ENCODE peak calls at places on chromosomes 2 and 18, in ten cellular contexts. V is neural progenitor cell; F is IMR-90; M is thoracic aorta; C is PC-9; J is brain microvascular endothelial cell; P is astrocyte of the cerebellum; D is CD4-positive, alpha-beta memory T cell; T is BJ; Z is dorsolateral prefrontal cortex. X is an unnamed sample.

GRCh38 chr2:240401308-240401707 is 34.2 kb upstream of the GPC1 start:
- DNase-seq in M (no peak), D (no peak), J (no peak), V (no peak), T (no peak), Z (peak), F (no peak), C (no peak), P (no peak), X (no peak)

GRCh38 chr2:233419626-233420431 is 65.5 kb downstream of the DGKD start:
- DNase-seq in F (peak), D (peak), T (no peak), V (peak), Z (no peak), P (no peak), C (no peak), M (no peak), J (no peak), X (no peak)

GRCh38 chr18:11501352-11501751 is 108.0 kb upstream of the SLC35G4 start:
- DNase-seq in C (no peak), T (no peak), D (no peak), Z (no peak), V (no peak), M (no peak), F (peak), J (no peak), P (no peak), X (no peak)

GRCh38 chr2:146572598-146572997 is 1272.2 kb upstream of the ACVR2A start:
- DNase-seq in P (no peak), C (no peak), T (peak), V (no peak), F (peak), Z (no peak), M (no peak), J (no peak), D (no peak), X (no peak)

GRCh38 chr2:186592137-186592875 is 2.5 kb downstream of the ITGAV start:
- DNase-seq in M (no peak), F (peak), J (no peak), T (no peak), P (no peak), D (no peak), Z (no peak), C (no peak), V (no peak), X (peak)

GRCh38 chr2:46306320-46306719 is 9.1 kb downstream of the EPAS1 start:
- DNase-seq in Z (no peak), T (peak), M (no peak), D (no peak), J (no peak), P (no peak), C (peak), V (no peak), F (peak), X (no peak)

GRCh38 chr18:76981388-76981968 is 151.1 kb downstream of the MBP start:
- DNase-seq in V (no peak), F (peak), C (no peak), M (no peak), J (no peak), Z (no peak), P (no peak), D (no peak), T (no peak), X (no peak)

GRCh38 chr2:29632018-29632417 is 289.4 kb downstream of the ALK start:
- DNase-seq in M (no peak), V (no peak), J (peak), P (no peak), D (no peak), F (peak), C (no peak), T (no peak), Z (no peak), X (no peak)

GRCh38 chr2:147844691-147845607 is at the start of gene ACVR2A:
- DNase-seq in C (peak), P (no peak), V (peak), M (no peak), J (peak), T (no peak), F (peak), D (peak), Z (peak), X (peak)

GRCh38 chr2:74530239-74531161 is 767 bp downstream of the HTRA2 start:
- DNase-seq in V (peak), C (no peak), D (peak), Z (no peak), M (no peak), J (no peak), P (no peak), T (no peak), F (peak), X (peak)

GRCh38 chr2:157473585-157473984 is 29.7 kb upstream of the CYTIP start:
- DNase-seq in Z (no peak), V (no peak), J (no peak), D (no peak), T (no peak), M (no peak), P (no peak), C (no peak), F (no peak), X (no peak)

GRCh38 chr2:107430596-107431266 is 396.0 kb upstream of the RGPD4 start:
- DNase-seq in Z (no peak), J (peak), M (no peak), V (no peak), C (no peak), F (no peak), T (no peak), D (no peak), P (no peak), X (no peak)

GRCh38 chr2:143684731-143685364 is 555.6 kb downstream of the ARHGAP15 start:
- DNase-seq in V (no peak), J (no peak), M (no peak), P (no peak), Z (no peak), D (no peak), F (no peak), T (no peak), C (no peak), X (no peak)

GRCh38 chr2:70805987-70806386 is 14.4 kb downstream of the CLEC4F start:
- DNase-seq in F (no peak), P (no peak), D (no peak), J (no peak), V (no peak), M (no peak), T (no peak), C (no peak), Z (no peak), X (no peak)

GRCh38 chr2:79670198-79670597 is 157.3 kb downstream of the CTNNA2 start:
- DNase-seq in M (no peak), C (no peak), P (no peak), F (no peak), D (no peak), J (no peak), Z (no peak), T (no peak), V (peak), X (no peak)

GRCh38 chr18:76384861-76385680 is 110.0 kb downstream of the ZNF516 start:
- DNase-seq in D (no peak), P (no peak), Z (no peak), J (no peak), F (no peak), C (no peak), T (no peak), M (no peak), V (no peak), X (no peak)

GRCh38 chr2:201234167-201235139 is 25.9 kb upstream of the CASP8 start:
- DNase-seq in D (no peak), P (peak), J (no peak), M (no peak), Z (no peak), F (peak), T (no peak), V (no peak), C (peak), X (peak)
- H3K4me3 ChIP-seq in D (peak), P (no peak), J (no peak), M (peak), Z (peak), F (no peak), T (no peak), V (no peak), C (peak), X (no peak)

DNA sequence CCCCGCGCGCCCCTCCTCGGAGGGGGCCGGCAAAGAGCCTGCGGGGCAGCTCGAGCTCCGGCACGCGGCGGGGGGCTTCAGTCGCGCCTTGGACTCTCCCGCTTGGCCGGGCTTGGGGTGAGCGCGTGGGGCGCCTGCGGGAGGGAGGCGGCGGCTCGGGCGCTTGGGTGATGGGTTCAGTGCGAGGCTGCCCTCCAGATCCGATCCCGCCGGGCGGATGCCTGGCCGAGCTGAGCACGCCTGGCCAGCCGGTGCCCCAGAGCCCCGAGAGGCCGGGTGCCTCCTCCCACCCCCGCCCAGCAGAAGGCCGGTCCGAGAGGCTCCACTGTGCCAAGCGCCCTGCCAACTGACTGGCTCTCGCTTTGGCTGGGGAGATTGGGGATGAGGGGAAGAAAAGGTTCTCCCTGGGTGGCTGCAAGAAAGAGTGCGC is 276 bp upstream of the NXPH2 start:
- DNase-seq in J (no peak), V (peak), Z (no peak), C (no peak), T (no peak), D (no peak), F (no peak), M (no peak), P (no peak), X (no peak)
- H3K4me3 ChIP-seq in J (no peak), V (peak), Z (peak), C (no peak), T (no peak), D (no peak), F (no peak), M (peak), P (peak), X (no peak)

DNA sequence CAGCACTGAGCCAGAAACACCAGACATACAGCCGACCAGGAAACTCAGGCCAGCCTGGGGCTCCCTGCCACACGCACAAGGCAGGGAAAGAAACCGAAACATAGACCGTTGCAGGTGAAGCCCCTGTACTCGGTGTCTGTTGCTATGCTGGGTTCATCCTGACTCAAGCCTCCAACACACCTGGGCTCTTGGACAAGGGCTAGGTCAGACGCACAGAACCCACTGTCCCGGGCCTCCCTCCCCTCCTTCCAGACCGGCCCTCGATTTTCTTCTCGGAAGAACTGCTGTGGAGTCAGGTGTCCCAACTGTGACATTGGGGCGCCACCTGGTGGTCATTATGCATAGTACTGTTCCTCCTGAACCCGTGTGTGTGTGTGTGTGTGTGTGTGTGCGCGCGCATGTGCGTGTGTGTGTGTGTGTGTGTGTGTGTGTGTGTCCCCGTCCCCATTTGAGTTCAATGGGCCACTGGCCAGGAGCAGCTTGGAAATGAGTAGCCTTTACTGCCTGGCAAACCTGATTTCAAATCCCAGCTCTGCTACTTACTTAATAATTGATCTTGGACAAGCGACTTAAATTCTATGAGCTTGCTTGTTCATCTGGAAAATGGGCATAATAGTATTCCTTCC is 55.4 kb upstream of the GLI2 start:
- DNase-seq in J (peak), Z (peak), M (peak), D (peak), F (peak), C (peak), V (peak), P (peak), T (no peak), X (peak)
- H3K4me3 ChIP-seq in J (no peak), Z (no peak), M (peak), D (no peak), F (no peak), C (no peak), V (no peak), P (no peak), T (no peak), X (peak)

GRCh38 chr18:45207328-45207727 is 407.9 kb upstream of the SLC14A2 start:
- DNase-seq in D (no peak), F (no peak), J (no peak), Z (no peak), C (no peak), V (no peak), M (no peak), T (no peak), P (no peak), X (no peak)
- H3K4me3 ChIP-seq in D (no peak), F (no peak), J (no peak), Z (no peak), C (no peak), V (no peak), M (no peak), T (no peak), P (no peak), X (no peak)

GRCh38 chr2:108987111-108987510 is 1.9 kb downstream of the EDAR start:
- DNase-seq in M (no peak), V (no peak), F (no peak), P (no peak), C (no peak), T (no peak), Z (no peak), J (no peak), D (peak), X (no peak)
- H3K4me3 ChIP-seq in M (no peak), V (no peak), F (no peak), P (no peak), C (no peak), T (no peak), Z (no peak), J (no peak), D (no peak), X (no peak)

DNA sequence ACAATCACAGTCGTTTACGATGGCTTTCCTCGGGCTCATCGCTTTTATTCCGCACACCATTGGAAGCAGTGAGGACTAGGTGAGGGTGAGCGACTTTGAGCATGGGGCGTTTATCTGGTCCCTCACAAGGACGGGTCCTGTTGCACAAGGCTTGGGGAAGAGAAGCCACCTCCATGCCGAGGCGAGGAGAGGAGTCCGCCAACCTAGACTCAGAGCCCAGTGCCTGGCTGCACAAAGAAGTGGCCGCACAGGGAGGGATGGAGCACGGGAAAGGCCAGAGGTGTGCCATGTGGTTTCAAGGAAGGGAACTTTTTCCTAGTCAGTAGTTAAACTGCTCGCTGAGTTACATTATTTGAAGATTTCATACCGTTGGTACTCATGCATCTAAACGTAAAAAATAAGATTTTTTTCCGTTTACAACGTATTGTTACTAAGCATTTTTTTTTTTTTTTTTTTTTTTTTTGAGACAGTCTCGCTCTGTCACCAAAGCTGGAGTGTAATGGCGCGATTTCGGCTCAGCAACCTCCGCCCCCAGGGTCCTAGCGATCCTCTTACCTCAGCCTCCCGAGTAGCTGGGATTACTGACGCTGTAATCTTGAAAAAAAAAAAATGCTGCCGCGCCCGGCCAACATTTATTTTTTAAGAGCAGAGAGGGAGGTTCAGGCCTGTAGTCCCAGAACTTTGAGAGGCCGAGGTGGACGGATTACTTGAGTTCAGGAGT is 868 bp upstream of the CYP27C1 start:
- DNase-seq in T (no peak), F (no peak), D (no peak), V (peak), P (no peak), C (peak), J (no peak), M (no peak), Z (no peak), X (no peak)
- H3K4me3 ChIP-seq in T (no peak), F (no peak), D (no peak), V (peak), P (peak), C (peak), J (peak), M (no peak), Z (peak), X (no peak)

GRCh38 chr2:188973650-188974049 is 523 bp upstream of the COL3A1 start:
- DNase-seq in M (no peak), V (no peak), T (no peak), F (no peak), Z (no peak), C (no peak), D (no peak), P (no peak), J (no peak), X (peak)
- H3K4me3 ChIP-seq in M (peak), V (no peak), T (peak), F (peak), Z (no peak), C (no peak), D (no peak), P (no peak), J (peak), X (peak)

GRCh38 chr2:161417428-161418274 is 1.6 kb downstream of the TBR1 start:
- DNase-seq in Z (no peak), C (no peak), M (no peak), D (no peak), J (no peak), P (no peak), V (peak), F (no peak), T (no peak), X (no peak)
- H3K4me3 ChIP-seq in Z (peak), C (no peak), M (no peak), D (no peak), J (no peak), P (no peak), V (no peak), F (no peak), T (no peak), X (no peak)

GRCh38 chr2:9480157-9480556 is 5.8 kb downstream of the IAH1 start:
- DNase-seq in Z (no peak), F (no peak), C (no peak), T (no peak), P (no peak), M (no peak), J (no peak), V (no peak), D (no peak), X (no peak)
- H3K4me3 ChIP-seq in Z (no peak), F (no peak), C (no peak), T (no peak), P (no peak), M (no peak), J (no peak), V (no peak), D (no peak), X (no peak)